ENCODE peak calls at places on chromosomes 2 and 18, in eight cellular contexts. B is stimulated activated CD4-positive, alpha-beta T cell treated with anti-CD3 and anti-CD28 coated beads, Interleukin-4, amount 100 ng/mL, for 24 hours; C is IMR-90; S is activated CD8-positive, alpha-beta T cell treated with anti-CD3 and anti-CD28 coated beads, Interleukin-2, amount 10 ng/mL, durations not matched to agents 7 days and 5 days; J is stimulated activated CD8-positive, alpha-beta memory T cell treated with anti-CD3 and anti-CD28 coated beads, Interleukin-15, amount 100 ng/mL, for 24 hours; M is fibroblast of lung; T is lower leg skin; L is NCI-H1092. Q is an unnamed sample.
A peak's percentile ranks its signal among the peaks of the same experiment; 100 is the strongest.

GRCh38 chr2:85585781-85586105 is 1.5 kb downstream of the VAMP5 start:
- DNase-seq in B (no peak), C (peak; percentile 63), S (no peak), J (no peak), M (peak; percentile 55), T (no peak), L (no peak), Q (no peak)

GRCh38 chr2:149068996-149069888 is 30.7 kb downstream of the LYPD6B start:
- DNase-seq in B (peak; percentile 27), C (peak; percentile 61), S (peak; percentile 37), J (no peak), M (peak; percentile 78), T (peak; percentile 53), L (no peak), Q (no peak)

GRCh38 chr2:205017381-205017780 is 472.1 kb downstream of the PARD3B start:
- DNase-seq in B (no peak), C (no peak), S (no peak), J (no peak), M (no peak), T (no peak), L (no peak), Q (no peak)

GRCh38 chr2:25035537-25036220 is 6.2 kb upstream of the EFR3B start:
- DNase-seq in B (no peak), C (no peak), S (no peak), J (no peak), M (no peak), T (no peak), L (no peak), Q (no peak)

GRCh38 chr2:230942920-230943896 is 18.2 kb upstream of the GPR55 start:
- DNase-seq in B (peak; percentile 40), C (no peak), S (peak; percentile 75), J (no peak), M (no peak), T (peak; percentile 32), L (no peak), Q (peak; percentile 67)

GRCh38 chr2:60958800-60959199 is 58.7 kb upstream of the PEX13 start:
- DNase-seq in B (no peak), C (peak; percentile 85), S (no peak), J (no peak), M (no peak), T (no peak), L (no peak), Q (no peak)

GRCh38 chr2:200901459-200902072 is 12.4 kb downstream of the NIF3L1 start:
- DNase-seq in B (peak; percentile 78), C (peak; percentile 90), S (peak; percentile 89), J (no peak), M (peak; percentile 90), T (peak; percentile 77), L (peak; percentile 6), Q (peak; percentile 60)

GRCh38 chr2:10316860-10317259 is 14.2 kb downstream of the HPCAL1 start:
- DNase-seq in B (no peak), C (no peak), S (no peak), J (no peak), M (no peak), T (no peak), L (no peak), Q (no peak)

GRCh38 chr18:63155910-63156773 is 163.4 kb downstream of the BCL2 start:
- DNase-seq in B (no peak), C (no peak), S (no peak), J (no peak), M (no peak), T (no peak), L (no peak), Q (no peak)

GRCh38 chr18:63882333-63883141 is 5.0 kb upstream of the SERPINB2 start:
- DNase-seq in B (no peak), C (peak; percentile 97), S (no peak), J (no peak), M (peak; percentile 88), T (peak; percentile 55), L (no peak), Q (no peak)

GRCh38 chr18:52348209-52348608 is 8.2 kb downstream of the DCC start:
- DNase-seq in B (no peak), C (no peak), S (no peak), J (no peak), M (no peak), T (no peak), L (no peak), Q (no peak)

GRCh38 chr2:60354713-60355112 is 198.7 kb downstream of the BCL11A start:
- DNase-seq in B (no peak), C (no peak), S (peak; percentile 15), J (no peak), M (no peak), T (peak; percentile 45), L (no peak), Q (no peak)

GRCh38 chr2:149169653-149170052 is 131.2 kb downstream of the LYPD6B start:
- DNase-seq in B (no peak), C (no peak), S (no peak), J (no peak), M (no peak), T (peak; percentile 56), L (no peak), Q (no peak)

GRCh38 chr2:43934567-43934966 is 61.2 kb downstream of the LRPPRC start:
- DNase-seq in B (no peak), C (peak; percentile 19), S (no peak), J (no peak), M (no peak), T (no peak), L (no peak), Q (no peak)

GRCh38 chr2:23926289-23926749 is 604 bp downstream of the ATAD2B start:
- DNase-seq in B (peak; percentile 17), C (no peak), S (no peak), J (peak; percentile 6), M (no peak), T (peak; percentile 28), L (no peak), Q (peak; percentile 52)

GRCh38 chr2:233421091-233421816 is 67.0 kb downstream of the DGKD start:
- DNase-seq in B (peak; percentile 2), C (no peak), S (no peak), J (no peak), M (no peak), T (no peak), L (no peak), Q (no peak)

GRCh38 chr2:30965085-30965484 is 157.8 kb upstream of the CAPN13 start:
- DNase-seq in B (no peak), C (no peak), S (no peak), J (no peak), M (no peak), T (no peak), L (no peak), Q (no peak)

GRCh38 chr2:28137221-28137620 is 246.7 kb downstream of the BABAM2 start:
- DNase-seq in B (no peak), C (peak; percentile 86), S (no peak), J (no peak), M (peak; percentile 86), T (peak; percentile 54), L (no peak), Q (no peak)

GRCh38 chr18:34959211-34959829 is 81.9 kb upstream of the MAPRE2 start:
- DNase-seq in B (no peak), C (no peak), S (no peak), J (no peak), M (no peak), T (no peak), L (no peak), Q (no peak)

GRCh38 chr2:6780765-6781274 is 84.9 kb downstream of the CMPK2 start:
- DNase-seq in B (no peak), C (peak; percentile 24), S (peak; percentile 34), J (no peak), M (peak; percentile 37), T (peak; percentile 28), L (peak; percentile 57), Q (peak; percentile 9)

GRCh38 chr2:9753276-9753600 is 90.0 kb upstream of the TAF1B start:
- DNase-seq in B (peak; percentile 77), C (peak; percentile 91), S (peak; percentile 49), J (no peak), M (peak; percentile 89), T (peak; percentile 66), L (no peak), Q (peak; percentile 30)

GRCh38 chr2:80117401-80117800 is 187.2 kb downstream of the LRRTM1 start:
- DNase-seq in B (no peak), C (peak; percentile 11), S (no peak), J (no peak), M (no peak), T (no peak), L (no peak), Q (no peak)

GRCh38 chr18:52394602-52395001 is 54.6 kb downstream of the DCC start:
- DNase-seq in B (no peak), C (no peak), S (no peak), J (no peak), M (no peak), T (no peak), L (no peak), Q (no peak)

GRCh38 chr2:63064661-63065060 is 14.0 kb downstream of the OTX1 start:
- DNase-seq in B (no peak), C (no peak), S (no peak), J (no peak), M (no peak), T (no peak), L (no peak), Q (no peak)

GRCh38 chr2:241150660-241151530 is 628 bp downstream of the PPP1R7 start:
- DNase-seq in B (no peak), C (peak; percentile 51), S (no peak), J (no peak), M (peak; percentile 9), T (peak; percentile 27), L (no peak), Q (no peak)

GRCh38 chr18:11488175-11488574 is 121.2 kb upstream of the SLC35G4 start:
- DNase-seq in B (no peak), C (peak; percentile 41), S (no peak), J (no peak), M (peak; percentile 19), T (no peak), L (no peak), Q (no peak)

GRCh38 chr2:197108758-197109157 is 182.3 kb upstream of the PGAP1 start:
- DNase-seq in B (no peak), C (peak; percentile 91), S (no peak), J (no peak), M (peak; percentile 86), T (peak; percentile 48), L (no peak), Q (no peak)

GRCh38 chr18:48994044-48994651 is 43.4 kb upstream of the SMAD7 start:
- DNase-seq in B (no peak), C (peak; percentile 83), S (no peak), J (no peak), M (peak; percentile 85), T (no peak), L (no peak), Q (no peak)

Q was measured in activated naive CD8-positive, alpha-beta T cell treated with anti-CD3 and anti-CD28 coated beads for 36 hours.